ENCODE peak calls at places on chromosomes 4 and X, in six cellular contexts. Q is IMR-90, X is neuronal stem cell, T is H1, A is mesendoderm, O is mesenchymal stem cell. G is an unnamed sample. For H3K36me3, the result is how much of the 10 kb centered on the place peaks cover.

GRCh38 chr4:120327276-120327675 is 260.6 kb upstream of the MAD2L1 start:
- DNase-seq in T (no peak), O (no peak), X (no peak), Q (no peak), A (peak), G (no peak)

GRCh38 chrX:139889760-139890159 is 43.1 kb downstream of the ATP11C start:
- DNase-seq in Q (peak), X (no peak), O (peak), T (no peak), A (peak), G (peak)

GRCh38 chr4:42925921-42926320 is 33.4 kb downstream of the GRXCR1 start:
- DNase-seq in O (no peak), Q (no peak), A (no peak), X (no peak), T (no peak), G (no peak)

GRCh38 chrX:44344194-44344593 is 722 bp upstream of the EFHC2 start:
- DNase-seq in X (no peak), T (no peak), Q (no peak), O (no peak), A (peak), G (peak)

GRCh38 chr4:149980941-149981340 is 97.3 kb upstream of the DCLK2 start:
- DNase-seq in X (peak), T (peak), Q (peak), A (peak), O (peak), G (peak)

GRCh38 chr4:24229976-24230375 is 340.1 kb upstream of the PPARGC1A start:
- DNase-seq in Q (peak), A (no peak), T (no peak), O (peak), X (no peak), G (no peak)

GRCh38 chr4:148651991-148652390 is 209.8 kb upstream of the NR3C2 start:
- DNase-seq in A (peak), T (no peak), X (no peak), Q (no peak), O (no peak), G (peak)

GRCh38 chr4:77001907-77002306 is 52.4 kb downstream of the SEPTIN11 start:
- DNase-seq in T (no peak), O (peak), X (peak), A (no peak), Q (peak), G (peak)

GRCh38 chr4:114598191-114599121 is at the start of gene UGT8:
- DNase-seq in Q (no peak), X (peak), T (peak), A (peak), O (peak), G (no peak)

GRCh38 chr4:41358626-41359025 is 101.9 kb downstream of the UCHL1 start:
- DNase-seq in A (no peak), O (peak), T (no peak), X (no peak), Q (no peak), G (no peak)

GRCh38 chr4:19776021-19776459 is 475.7 kb upstream of the SLIT2 start:
- DNase-seq in T (no peak), O (peak), Q (peak), A (peak), X (peak), G (peak)

GRCh38 chrX:134369576-134369975 is 90.4 kb upstream of the HPRT1 start:
- DNase-seq in O (no peak), Q (no peak), T (no peak), A (no peak), X (no peak), G (peak)

GRCh38 chrX:118745570-118745969 is 18.2 kb downstream of the IL13RA1 start:
- DNase-seq in Q (peak), T (no peak), X (no peak), A (no peak), O (no peak), G (no peak)

GRCh38 chr4:107402291-107402690 is 317.7 kb downstream of the PAPSS1 start:
- DNase-seq in O (no peak), Q (no peak), X (no peak), T (no peak), A (no peak), G (no peak)

GRCh38 chr4:43282534-43282933 is 390.0 kb downstream of the GRXCR1 start:
- DNase-seq in Q (no peak), X (no peak), T (no peak), A (no peak), O (no peak), G (no peak)

GRCh38 chr4:176735300-176735699 is 57.4 kb downstream of the VEGFC start:
- DNase-seq in A (no peak), T (no peak), X (no peak), Q (peak), O (peak), G (no peak)

GRCh38 chr4:145954924-145955339 is 16.3 kb upstream of the ZNF827 start:
- DNase-seq in A (no peak), Q (peak), O (peak), X (no peak), T (no peak), G (peak)

GRCh38 chrX:12970691-12971202 is 4.2 kb upstream of the TMSB4X start:
- DNase-seq in T (no peak), A (peak), Q (peak), X (no peak), O (peak), G (no peak)

GRCh38 chrX:86066998-86067397 is 19.6 kb upstream of the CHM start:
- DNase-seq in Q (no peak), T (no peak), X (no peak), A (peak), O (no peak), G (no peak)

GRCh38 chrX:103248553-103248952 is 6.4 kb downstream of the TCEAL8 start:
- DNase-seq in A (no peak), Q (peak), X (no peak), T (no peak), O (peak), G (peak)

GRCh38 chr4:174244441-174244840 is 39.0 kb downstream of the FBXO8 start:
- DNase-seq in X (no peak), T (no peak), Q (peak), A (no peak), O (no peak), G (no peak)

GRCh38 chr4:2849267-2850140 is 5.9 kb downstream of the ADD1 start:
- DNase-seq in O (no peak), X (no peak), A (no peak), T (no peak), Q (no peak), G (no peak)

GRCh38 chrX:96685205-96686099 is 810 bp downstream of the DIAPH2 start:
- DNase-seq in T (peak), Q (peak), O (peak), A (peak), X (no peak), G (peak)

GRCh38 chrX:19554786-19555185 is 39.5 kb upstream of the MAP3K15 start:
- DNase-seq in A (no peak), Q (peak), O (peak), X (no peak), T (no peak), G (no peak)

GRCh38 chr4:7772708-7773385 is 166.8 kb downstream of the AFAP1 start:
- DNase-seq in A (peak), T (no peak), O (no peak), Q (no peak), X (no peak), G (peak)

GRCh38 chr4:2824329-2825183 is 19.1 kb upstream of the ADD1 start:
- DNase-seq in A (no peak), O (no peak), X (no peak), Q (no peak), T (no peak), G (no peak)

GRCh38 chr4:158775091-158775651 is 6.3 kb downstream of the FNIP2 start:
- DNase-seq in T (no peak), A (no peak), X (no peak), Q (peak), O (peak), G (no peak)

GRCh38 chr4:132297346-132297745 is 851.7 kb upstream of the PCDH10 start:
- DNase-seq in T (no peak), A (peak), Q (peak), X (no peak), O (peak), G (peak)

GRCh38 chrX:7170903-7171302 is 22.9 kb upstream of the PUDP start:
- DNase-seq in Q (no peak), T (peak), O (peak), X (no peak), A (peak), G (peak)

GRCh38 chr4:13470379-13470778 is 13.8 kb downstream of the RAB28 start:
- DNase-seq in A (no peak), Q (no peak), X (no peak), T (no peak), O (peak), G (no peak)

GRCh38 chr4:155943610-155944329 is 9.9 kb downstream of the CTSO start:
- DNase-seq in O (no peak), A (no peak), T (no peak), X (no peak), Q (no peak), G (no peak)

GRCh38 chrX:105610401-105610800 is 211.9 kb upstream of the NRK start:
- DNase-seq in Q (no peak), O (peak), T (no peak), A (no peak), X (no peak), G (peak)

GRCh38 chrX:71103110-71103983 is 3.2 kb downstream of the CXorf65 start:
- DNase-seq in Q (no peak), A (peak), O (no peak), T (peak), X (no peak), G (no peak)

GRCh38 chr4:46818604-46819003 is 90.4 kb downstream of the COX7B2 start:
- DNase-seq in A (no peak), Q (no peak), T (no peak), O (no peak), X (no peak), G (no peak)

GRCh38 chrX:134004038-134004437 is 18.6 kb upstream of the GPC3 start:
- DNase-seq in Q (peak), A (no peak), X (no peak), T (no peak), O (peak), G (peak)

GRCh38 chr4:75542824-75543223 is 13.0 kb upstream of the ODAPH start:
- DNase-seq in A (no peak), Q (peak), O (peak), T (no peak), X (no peak), G (peak)

GRCh38 chrX:124010157-124010556 is 48.7 kb downstream of the STAG2 start:
- DNase-seq in T (no peak), X (no peak), A (no peak), Q (peak), O (no peak), G (peak)

GRCh38 chrX:42837092-42837726 is 59.2 kb upstream of the PPP1R2C start:
- DNase-seq in Q (no peak), A (no peak), O (no peak), T (no peak), X (no peak), G (no peak)

GRCh38 chr4:186781032-186781917 is 57.6 kb upstream of the FAT1 start:
- DNase-seq in T (no peak), A (no peak), Q (peak), X (no peak), O (peak), G (no peak)

DNA sequence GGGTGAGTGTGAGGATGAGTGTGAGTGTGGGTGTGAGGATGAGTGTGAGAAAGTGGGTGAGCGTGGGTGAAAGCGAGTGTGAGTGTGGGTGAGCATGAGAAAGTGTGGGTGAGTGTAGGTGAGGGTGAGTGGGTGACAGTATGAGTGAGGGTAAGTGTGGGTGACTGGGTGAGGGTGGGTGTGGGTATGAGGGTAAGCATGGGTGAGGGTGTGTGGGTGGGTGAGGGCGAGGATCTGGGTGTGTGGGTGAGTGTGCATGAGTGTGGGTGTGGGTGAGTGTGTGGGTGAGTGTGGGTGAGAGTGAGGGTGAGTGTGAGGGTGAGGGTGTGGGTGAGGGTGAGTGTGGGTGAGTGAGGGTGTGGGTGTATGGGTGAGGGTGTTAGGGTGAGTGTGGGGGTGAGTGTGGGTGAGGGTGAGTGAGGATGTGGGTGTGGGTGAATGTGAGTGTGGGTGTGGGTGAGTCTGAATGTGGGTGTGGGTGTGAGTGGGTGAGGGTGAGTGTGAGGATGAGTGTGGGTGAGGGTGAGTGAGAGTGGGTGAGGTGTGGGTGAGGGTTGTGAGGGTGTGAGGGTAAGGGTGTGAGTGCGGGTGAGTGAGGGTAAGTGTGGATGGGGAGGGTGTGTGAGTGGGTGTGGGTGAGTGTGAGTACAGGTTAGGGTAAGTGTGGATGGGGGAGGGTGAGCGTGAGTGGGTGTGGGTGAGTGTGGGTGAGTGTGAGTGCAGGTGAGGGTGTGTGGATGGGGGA is 48.9 kb downstream of the ING2 start:
- DNase-seq in O (no peak), T (no peak), Q (no peak), X (no peak), A (no peak), G (no peak)
- H3K4ac ChIP-seq in O (no peak), T (no peak), Q (no peak), X (no peak), A (no peak), G (no peak)

GRCh38 chrX:3651272-3651671 is 62.2 kb downstream of the PRKX start:
- DNase-seq in Q (peak), X (no peak), A (peak), O (peak), T (no peak), G (peak)
- H3K36me3 ChIP-seq in Q (under half), X (under half), A (under half), O (under half), T (under half), G (under half)

GRCh38 chrX:56530011-56530410 is 33.4 kb upstream of the UBQLN2 start:
- DNase-seq in Q (no peak), T (no peak), A (no peak), X (no peak), O (no peak), G (no peak)
- H2BK5ac ChIP-seq in Q (no peak), T (no peak), A (no peak), X (no peak), O (no peak), G (no peak)

GRCh38 chr4:68406479-68406859 is 40.8 kb upstream of the TMPRSS11E start:
- DNase-seq in T (no peak), X (no peak), O (no peak), A (no peak), Q (no peak), G (no peak)
- H3K4ac ChIP-seq in T (peak), X (no peak), O (no peak), A (no peak), Q (no peak), G (no peak)

GRCh38 chr4:1340861-1341260 is 6.1 kb upstream of the UVSSA start:
- DNase-seq in Q (no peak), X (no peak), O (no peak), A (no peak), T (no peak), G (no peak)

GRCh38 chr4:1338752-1339414 is 8.1 kb upstream of the UVSSA start:
- DNase-seq in O (no peak), Q (no peak), T (no peak), X (no peak), A (no peak), G (no peak)

GRCh38 chr4:1337951-1338751 is 8.9 kb upstream of the UVSSA start:
- DNase-seq in A (no peak), X (no peak), O (no peak), Q (no peak), T (no peak), G (no peak)

GRCh38 chr4:1340181-1340747 is 6.7 kb upstream of the UVSSA start:
- DNase-seq in T (no peak), O (no peak), Q (no peak), X (no peak), A (no peak), G (no peak)

GRCh38 chr4:1339489-1339888 is 7.5 kb upstream of the UVSSA start:
- DNase-seq in A (no peak), X (no peak), T (no peak), O (no peak), Q (no peak), G (no peak)
- H3K36me3 ChIP-seq in A (under half), X (half or more), T (half or more), O (half or more), Q (half or more), G (half or more)

G was measured in trophoblast cell.